ENCODE peak calls at places on chromosomes 12 and 14, in eight cellular contexts. Q is stimulated activated CD8-positive, alpha-beta memory T cell treated with anti-CD3 and anti-CD28 coated beads, Interleukin-7, amount 100 ng/mL, for 1 hour; K is GM10248; I is left colon; T is AG10803; N is MM.1S; E is activated T-helper 1 cell treated with Interleukin-2 at 50 U/mL for 16 hours; O is aorta. W is an unnamed sample.

GRCh38 chr12:124835652-124836410 is 27.8 kb downstream of the SCARB1 start:
- DNase-seq in I (peak; percentile 31), E (no peak), Q (no peak), K (no peak), N (no peak), T (no peak), O (no peak), W (no peak)

GRCh38 chr12:106767954-106768501 is 6.5 kb upstream of the RIC8B start:
- DNase-seq in K (no peak), I (no peak), T (peak; percentile 33), O (no peak), N (no peak), Q (no peak), E (no peak), W (no peak)

GRCh38 chr14:98494582-98494981 is 777.4 kb downstream of the BCL11B start:
- DNase-seq in Q (no peak), T (peak; percentile 39), N (no peak), E (no peak), I (no peak), O (no peak), K (no peak), W (no peak)

GRCh38 chr14:71852201-71852600 is 80.0 kb upstream of the RGS6 start:
- DNase-seq in T (no peak), Q (no peak), E (no peak), K (no peak), N (no peak), I (no peak), O (no peak), W (no peak)

GRCh38 chr12:112524676-112525425 is 106.1 kb downstream of the PTPN11 start:
- DNase-seq in O (no peak), K (no peak), T (peak; percentile 7), N (peak; percentile 78), I (no peak), E (no peak), Q (no peak), W (no peak)

GRCh38 chr12:13257356-13257875 is 60.9 kb downstream of the EMP1 start:
- DNase-seq in E (no peak), Q (no peak), N (no peak), T (no peak), O (no peak), I (no peak), K (no peak), W (no peak)

GRCh38 chr12:124586756-124587155 is 19.3 kb upstream of the NCOR2 start:
- DNase-seq in O (no peak), E (no peak), I (no peak), N (no peak), Q (no peak), T (no peak), K (no peak), W (no peak)

GRCh38 chr12:121530600-121531355 is 50.0 kb downstream of the KDM2B start:
- DNase-seq in Q (peak; percentile 49), E (peak; percentile 50), K (peak; percentile 66), T (peak; percentile 80), I (peak; percentile 76), O (peak; percentile 84), N (no peak), W (peak; percentile 27)

GRCh38 chr14:73818821-73819220 is 32.8 kb upstream of the PTGR2 start:
- DNase-seq in T (no peak), I (no peak), Q (no peak), E (no peak), K (no peak), N (no peak), O (no peak), W (no peak)

GRCh38 chr12:57096748-57097553 is 8.0 kb downstream of the NAB2 start:
- DNase-seq in N (no peak), O (peak; percentile 64), T (no peak), E (no peak), Q (no peak), K (no peak), I (no peak), W (no peak)

GRCh38 chr12:116955382-116956021 is 44.8 kb downstream of the FBXW8 start:
- DNase-seq in T (no peak), Q (no peak), I (peak; percentile 34), E (no peak), K (no peak), N (peak; percentile 64), O (no peak), W (no peak)

GRCh38 chr14:91372680-91373495 is 44.7 kb downstream of the CCDC88C start:
- DNase-seq in N (peak; percentile 48), K (no peak), O (no peak), I (no peak), Q (no peak), E (no peak), T (no peak), W (no peak)

GRCh38 chr14:71751264-71751663 is 181.0 kb upstream of the RGS6 start:
- DNase-seq in O (no peak), T (no peak), E (no peak), Q (no peak), I (no peak), N (no peak), K (no peak), W (no peak)

GRCh38 chr12:79482323-79482722 is 208.4 kb downstream of the PAWR start:
- DNase-seq in E (no peak), T (no peak), I (no peak), O (no peak), Q (no peak), K (no peak), N (no peak), W (no peak)

GRCh38 chr12:89051065-89051677 is 301.1 kb downstream of the DUSP6 start:
- DNase-seq in Q (no peak), E (no peak), T (peak; percentile 69), O (no peak), I (no peak), N (peak; percentile 64), K (peak; percentile 39), W (no peak)

W was measured in skeletal muscle cell.